ENCODE peak calls at places on chromosomes 12 and 14, in five cellular contexts. L, M, H, J and D are unnamed samples.

GRCh38 chr12:41466762-41467270 is 278.7 kb downstream of the PDZRN4 start:
- DNase-seq in M (no peak), H (no peak), L (no peak), J (no peak), D (peak; percentile 2)

GRCh38 chr12:124098101-124098757 is 125.2 kb downstream of the ZNF664 start:
- DNase-seq in M (no peak), L (no peak), J (no peak), H (no peak), D (no peak)

GRCh38 chr12:22692964-22693555 is 68.1 kb downstream of the ETNK1 start:
- DNase-seq in H (no peak), M (no peak), L (no peak), J (no peak), D (no peak)

GRCh38 chr12:14884458-14884878 is 1.2 kb downstream of the MGP start:
- DNase-seq in J (peak; percentile 9), H (no peak), M (peak; percentile 65), L (no peak), D (peak; percentile 82)

GRCh38 chr12:96431067-96431466 is 30.8 kb upstream of the CDK17 start:
- DNase-seq in L (no peak), M (no peak), H (no peak), J (no peak), D (no peak)

GRCh38 chr12:113877608-113878007 is 88.5 kb downstream of the RBM19 start:
- DNase-seq in M (no peak), L (no peak), J (no peak), H (no peak), D (no peak)

GRCh38 chr12:226401-226800 is 12.4 kb upstream of the SLC6A12 start:
- DNase-seq in M (no peak), J (no peak), L (no peak), H (no peak), D (no peak)

GRCh38 chr12:117640511-117640910 is 279.1 kb upstream of the NOS1 start:
- DNase-seq in L (no peak), J (no peak), M (no peak), H (no peak), D (no peak)

GRCh38 chr12:53051058-53051880 is 1.4 kb downstream of the TNS2 start:
- DNase-seq in L (no peak), H (no peak), J (no peak), M (peak; percentile 66), D (no peak)

GRCh38 chr12:111767362-111768158 is 827 bp downstream of the ALDH2 start:
- DNase-seq in L (no peak), J (no peak), H (no peak), M (peak; percentile 76), D (no peak)

GRCh38 chr12:58803893-58804292 is 116.4 kb downstream of the LRIG3 start:
- DNase-seq in H (no peak), M (peak; percentile 84), J (no peak), L (no peak), D (peak; percentile 80)

GRCh38 chr14:32070282-32070681 is 6.8 kb upstream of the ARHGAP5 start:
- DNase-seq in L (no peak), M (no peak), H (no peak), J (no peak), D (no peak)

GRCh38 chr14:57293851-57294837 is 25.4 kb downstream of the AP5M1 start:
- DNase-seq in M (peak; percentile 5), J (no peak), L (no peak), H (no peak), D (no peak)

GRCh38 chr14:65989981-65990380 is 496.2 kb upstream of the CCDC196 start:
- DNase-seq in H (no peak), M (no peak), J (no peak), L (no peak), D (no peak)

GRCh38 chr14:74973003-74973614 is 17.7 kb upstream of the PGF start:
- DNase-seq in M (no peak), J (no peak), H (no peak), L (no peak), D (no peak)

GRCh38 chr14:70595443-70596185 is 4.8 kb downstream of the MED6 start:
- DNase-seq in J (no peak), M (peak; percentile 12), H (no peak), L (no peak), D (peak; percentile 11)

GRCh38 chr12:13154027-13154538 is 42.4 kb upstream of the EMP1 start:
- DNase-seq in J (no peak), H (no peak), L (no peak), M (peak; percentile 57), D (peak; percentile 55)

GRCh38 chr12:101935769-101936741 is 58.7 kb downstream of the DRAM1 start:
- DNase-seq in M (peak; percentile 99), H (no peak), J (no peak), L (no peak), D (peak; percentile 96)

GRCh38 chr12:14952295-14952995 is 9.0 kb downstream of the ARHGDIB start:
- DNase-seq in M (peak; percentile 99), H (peak; percentile 5), J (no peak), L (no peak), D (peak; percentile 95)

GRCh38 chr12:3747543-3747942 is 5.4 kb downstream of the CRACR2A start:
- DNase-seq in L (no peak), J (no peak), H (no peak), M (no peak), D (no peak)

GRCh38 chr12:52213541-52214420 is 19.3 kb upstream of the KRT7 start:
- DNase-seq in H (peak; percentile 76), J (no peak), M (peak; percentile 77), L (peak; percentile 60), D (peak; percentile 79)

GRCh38 chr12:49838973-49839633 is 3.8 kb downstream of the BCDIN3D start:
- DNase-seq in L (no peak), H (no peak), J (no peak), M (peak; percentile 50), D (peak; percentile 40)

GRCh38 chr12:4736048-4736447 is 15.8 kb downstream of the GALNT8 start:
- DNase-seq in L (no peak), M (no peak), H (no peak), J (no peak), D (no peak)

GRCh38 chr12:32264995-32265394 is 134.4 kb upstream of the FGD4 start:
- DNase-seq in H (no peak), J (no peak), L (no peak), M (no peak), D (no peak)

GRCh38 chr12:115570271-115570777 is 707.2 kb downstream of the MED13L start:
- DNase-seq in L (no peak), H (no peak), J (no peak), M (peak; percentile 21), D (no peak)

GRCh38 chr12:111438501-111438900 is 32.8 kb downstream of the SH2B3 start:
- DNase-seq in J (no peak), H (no peak), M (peak; percentile 84), L (no peak), D (peak; percentile 61)

GRCh38 chr12:74816398-74817175 is 279.0 kb downstream of the ATXN7L3B start:
- DNase-seq in H (no peak), J (no peak), L (no peak), M (no peak), D (no peak)

GRCh38 chr12:6700646-6701051 is at the start of gene PIANP:
- DNase-seq in L (no peak), H (no peak), M (no peak), J (no peak), D (no peak)

GRCh38 chr12:40015360-40015759 is 90.5 kb downstream of the SLC2A13 start:
- DNase-seq in H (no peak), L (no peak), J (no peak), M (peak; percentile 61), D (peak; percentile 35)

GRCh38 chr12:124760548-124760947 is 103.1 kb downstream of the SCARB1 start:
- DNase-seq in M (no peak), L (no peak), H (no peak), J (no peak), D (no peak)

GRCh38 chr12:48489012-48489411 is 6.7 kb downstream of the C12orf54 start:
- DNase-seq in M (peak; percentile 99), L (no peak), H (no peak), J (no peak), D (peak; percentile 95)

GRCh38 chr14:68471029-68471963 is 321.6 kb downstream of the ZFP36L1 start:
- DNase-seq in M (no peak), H (no peak), L (no peak), J (no peak), D (no peak)

GRCh38 chr12:8127138-8127537 is 3.7 kb downstream of the CLEC4A start:
- DNase-seq in M (no peak), L (no peak), H (no peak), J (no peak), D (no peak)

GRCh38 chr12:106766393-106766826 is 8.1 kb upstream of the RIC8B start:
- DNase-seq in H (no peak), J (no peak), L (no peak), M (no peak), D (no peak)